ENCODE peak calls at places on chromosomes 5 and 9, in six cellular contexts. One of them, this sample, is unnamed.

GRCh38 chr9:73979894-73980264 is 517.3 kb upstream of the RORB start:
- DNase-seq in effector memory CD4-positive, alpha-beta T cell: no peak
- DNase-seq in SHP77: peak
- DNase-seq in COLO829: no peak
- DNase-seq in hypothalamus: no peak
- DNase-seq in iris pigment epithelial cell: no peak
- DNase-seq in this sample: no peak

GRCh38 chr5:127320032-127320945 is 29.7 kb downstream of the MEGF10 start:
- DNase-seq in effector memory CD4-positive, alpha-beta T cell: no peak
- DNase-seq in SHP77: no peak
- DNase-seq in COLO829: peak
- DNase-seq in iris pigment epithelial cell: peak
- DNase-seq in hypothalamus: no peak
- DNase-seq in this sample: no peak

GRCh38 chr9:125748511-125749099 is 1.4 kb downstream of the PBX3 start:
- DNase-seq in SHP77: no peak
- DNase-seq in COLO829: no peak
- DNase-seq in iris pigment epithelial cell: no peak
- DNase-seq in hypothalamus: peak
- DNase-seq in effector memory CD4-positive, alpha-beta T cell: no peak
- DNase-seq in this sample: peak

GRCh38 chr9:127165096-127165495 is 42.7 kb upstream of the ANGPTL2 start:
- DNase-seq in iris pigment epithelial cell: no peak
- DNase-seq in hypothalamus: no peak
- DNase-seq in effector memory CD4-positive, alpha-beta T cell: no peak
- DNase-seq in SHP77: no peak
- DNase-seq in COLO829: no peak
- DNase-seq in this sample: no peak

GRCh38 chr5:160479220-160479619 is 57.6 kb downstream of the PTTG1 start:
- DNase-seq in COLO829: no peak
- DNase-seq in iris pigment epithelial cell: no peak
- DNase-seq in effector memory CD4-positive, alpha-beta T cell: no peak
- DNase-seq in hypothalamus: no peak
- DNase-seq in SHP77: no peak
- DNase-seq in this sample: no peak

GRCh38 chr9:38134578-38134977 is 65.6 kb upstream of the SHB start:
- DNase-seq in iris pigment epithelial cell: no peak
- DNase-seq in SHP77: no peak
- DNase-seq in COLO829: no peak
- DNase-seq in effector memory CD4-positive, alpha-beta T cell: no peak
- DNase-seq in hypothalamus: no peak
- DNase-seq in this sample: no peak

GRCh38 chr5:41921874-41922273 is 3.2 kb upstream of the FBXO4 start:
- DNase-seq in iris pigment epithelial cell: peak
- DNase-seq in effector memory CD4-positive, alpha-beta T cell: no peak
- DNase-seq in SHP77: no peak
- DNase-seq in COLO829: no peak
- DNase-seq in hypothalamus: no peak
- DNase-seq in this sample: no peak

GRCh38 chr5:44719856-44720255 is 88.9 kb upstream of the MRPS30 start:
- DNase-seq in iris pigment epithelial cell: no peak
- DNase-seq in hypothalamus: no peak
- DNase-seq in effector memory CD4-positive, alpha-beta T cell: no peak
- DNase-seq in COLO829: no peak
- DNase-seq in SHP77: no peak
- DNase-seq in this sample: no peak

GRCh38 chr5:172444110-172444510 is 10.2 kb downstream of the SH3PXD2B start:
- DNase-seq in hypothalamus: no peak
- DNase-seq in effector memory CD4-positive, alpha-beta T cell: no peak
- DNase-seq in SHP77: no peak
- DNase-seq in COLO829: no peak
- DNase-seq in iris pigment epithelial cell: peak
- DNase-seq in this sample: no peak

GRCh38 chr9:286091-286740 is 71.6 kb downstream of the DOCK8 start:
- DNase-seq in effector memory CD4-positive, alpha-beta T cell: no peak
- DNase-seq in hypothalamus: no peak
- DNase-seq in iris pigment epithelial cell: no peak
- DNase-seq in SHP77: no peak
- DNase-seq in COLO829: no peak
- DNase-seq in this sample: no peak

GRCh38 chr9:29199975-29200374 is 1626.7 kb upstream of the C9orf72 start:
- DNase-seq in effector memory CD4-positive, alpha-beta T cell: no peak
- DNase-seq in COLO829: no peak
- DNase-seq in SHP77: no peak
- DNase-seq in iris pigment epithelial cell: no peak
- DNase-seq in hypothalamus: no peak
- DNase-seq in this sample: no peak

GRCh38 chr9:132942541-132943182 is 1.8 kb downstream of the TSC1 start:
- DNase-seq in iris pigment epithelial cell: peak
- DNase-seq in effector memory CD4-positive, alpha-beta T cell: no peak
- DNase-seq in SHP77: no peak
- DNase-seq in COLO829: no peak
- DNase-seq in hypothalamus: no peak
- DNase-seq in this sample: no peak

GRCh38 chr5:94807985-94808384 is 189.5 kb downstream of the SLF1 start:
- DNase-seq in hypothalamus: no peak
- DNase-seq in iris pigment epithelial cell: no peak
- DNase-seq in effector memory CD4-positive, alpha-beta T cell: no peak
- DNase-seq in SHP77: no peak
- DNase-seq in COLO829: no peak
- DNase-seq in this sample: no peak